ENCODE peak calls at places on chromosomes 12 and 14, in eight cellular contexts. One of them, this sample, is unnamed.

GRCh38 chr14:55794655-55795583 is 214.9 kb downstream of the KTN1 start:
- DNase-seq in HepG2: no peak
- DNase-seq in AG08395: no peak
- DNase-seq in fibroblast of mammary gland: peak
- DNase-seq in HTR-8/SVneo: no peak
- DNase-seq in stomach: no peak
- DNase-seq in KBM-7: no peak
- DNase-seq in right cardiac atrium: no peak
- DNase-seq in this sample: no peak

GRCh38 chr14:76490735-76491134 is 114.8 kb downstream of the ESRRB start:
- DNase-seq in right cardiac atrium: no peak
- DNase-seq in KBM-7: no peak
- DNase-seq in fibroblast of mammary gland: no peak
- DNase-seq in HTR-8/SVneo: no peak
- DNase-seq in AG08395: no peak
- DNase-seq in stomach: no peak
- DNase-seq in HepG2: no peak
- DNase-seq in this sample: no peak

GRCh38 chr14:93044601-93045000 is 71.1 kb downstream of the ITPK1 start:
- DNase-seq in stomach: no peak
- DNase-seq in KBM-7: peak
- DNase-seq in fibroblast of mammary gland: no peak
- DNase-seq in HepG2: no peak
- DNase-seq in AG08395: no peak
- DNase-seq in HTR-8/SVneo: no peak
- DNase-seq in right cardiac atrium: peak
- DNase-seq in this sample: no peak

GRCh38 chr14:70808023-70808401 is 1.3 kb downstream of the MAP3K9 start:
- DNase-seq in AG08395: no peak
- DNase-seq in stomach: peak
- DNase-seq in KBM-7: no peak
- DNase-seq in HepG2: peak
- DNase-seq in fibroblast of mammary gland: no peak
- DNase-seq in HTR-8/SVneo: peak
- DNase-seq in right cardiac atrium: no peak
- DNase-seq in this sample: no peak

GRCh38 chr14:97713023-97713422 is 915.8 kb downstream of the VRK1 start:
- DNase-seq in fibroblast of mammary gland: peak
- DNase-seq in stomach: no peak
- DNase-seq in HepG2: no peak
- DNase-seq in right cardiac atrium: no peak
- DNase-seq in AG08395: no peak
- DNase-seq in KBM-7: no peak
- DNase-seq in HTR-8/SVneo: no peak
- DNase-seq in this sample: no peak

GRCh38 chr12:4379410-4379809 is at the start of gene FGF23:
- DNase-seq in stomach: no peak
- DNase-seq in AG08395: peak
- DNase-seq in HepG2: peak
- DNase-seq in fibroblast of mammary gland: peak
- DNase-seq in right cardiac atrium: peak
- DNase-seq in HTR-8/SVneo: peak
- DNase-seq in KBM-7: no peak
- DNase-seq in this sample: peak

GRCh38 chr14:22837059-22837749 is 819 bp downstream of the MMP14 start:
- DNase-seq in right cardiac atrium: peak
- DNase-seq in stomach: peak
- DNase-seq in fibroblast of mammary gland: peak
- DNase-seq in HepG2: peak
- DNase-seq in HTR-8/SVneo: peak
- DNase-seq in AG08395: peak
- DNase-seq in KBM-7: no peak
- DNase-seq in this sample: no peak

GRCh38 chr14:61477845-61478438 is 156.6 kb downstream of the PRKCH start:
- DNase-seq in AG08395: peak
- DNase-seq in right cardiac atrium: peak
- DNase-seq in KBM-7: no peak
- DNase-seq in HepG2: no peak
- DNase-seq in stomach: peak
- DNase-seq in HTR-8/SVneo: peak
- DNase-seq in fibroblast of mammary gland: peak
- DNase-seq in this sample: no peak

GRCh38 chr12:45568808-45569207 is 160.7 kb upstream of the ARID2 start:
- DNase-seq in HepG2: no peak
- DNase-seq in AG08395: no peak
- DNase-seq in right cardiac atrium: no peak
- DNase-seq in stomach: no peak
- DNase-seq in fibroblast of mammary gland: no peak
- DNase-seq in HTR-8/SVneo: no peak
- DNase-seq in KBM-7: peak
- DNase-seq in this sample: no peak

GRCh38 chr12:76199808-76200207 is 115.3 kb upstream of the NAP1L1 start:
- DNase-seq in right cardiac atrium: no peak
- DNase-seq in stomach: no peak
- DNase-seq in fibroblast of mammary gland: peak
- DNase-seq in AG08395: peak
- DNase-seq in KBM-7: no peak
- DNase-seq in HepG2: no peak
- DNase-seq in HTR-8/SVneo: no peak
- DNase-seq in this sample: no peak

GRCh38 chr12:32293808-32294419 is 105.4 kb upstream of the FGD4 start:
- DNase-seq in AG08395: no peak
- DNase-seq in HepG2: no peak
- DNase-seq in HTR-8/SVneo: no peak
- DNase-seq in KBM-7: no peak
- DNase-seq in fibroblast of mammary gland: no peak
- DNase-seq in stomach: no peak
- DNase-seq in right cardiac atrium: no peak
- DNase-seq in this sample: no peak

GRCh38 chr12:45732250-45732649 is 2.7 kb downstream of the ARID2 start:
- DNase-seq in KBM-7: peak
- DNase-seq in HTR-8/SVneo: no peak
- DNase-seq in AG08395: no peak
- DNase-seq in HepG2: no peak
- DNase-seq in right cardiac atrium: no peak
- DNase-seq in fibroblast of mammary gland: peak
- DNase-seq in stomach: no peak
- DNase-seq in this sample: no peak

GRCh38 chr12:111687255-111687654 is 1.4 kb downstream of the ACAD10 start:
- DNase-seq in HepG2: peak
- DNase-seq in stomach: no peak
- DNase-seq in right cardiac atrium: no peak
- DNase-seq in KBM-7: peak
- DNase-seq in HTR-8/SVneo: no peak
- DNase-seq in fibroblast of mammary gland: no peak
- DNase-seq in AG08395: no peak
- DNase-seq in this sample: no peak

GRCh38 chr14:55705651-55706340 is 125.8 kb downstream of the KTN1 start:
- DNase-seq in stomach: peak
- DNase-seq in HTR-8/SVneo: no peak
- DNase-seq in AG08395: no peak
- DNase-seq in KBM-7: no peak
- DNase-seq in fibroblast of mammary gland: no peak
- DNase-seq in right cardiac atrium: no peak
- DNase-seq in HepG2: peak
- DNase-seq in this sample: no peak

GRCh38 chr14:73785336-73785833 is 66.2 kb upstream of the PTGR2 start:
- DNase-seq in stomach: no peak
- DNase-seq in right cardiac atrium: no peak
- DNase-seq in HTR-8/SVneo: peak
- DNase-seq in KBM-7: peak
- DNase-seq in AG08395: peak
- DNase-seq in HepG2: peak
- DNase-seq in fibroblast of mammary gland: peak
- DNase-seq in this sample: no peak

GRCh38 chr12:49347307-49348237 is 884 bp downstream of the DNAJC22 start:
- DNase-seq in stomach: peak
- DNase-seq in HepG2: peak
- DNase-seq in KBM-7: peak
- DNase-seq in fibroblast of mammary gland: peak
- DNase-seq in right cardiac atrium: peak
- DNase-seq in AG08395: peak
- DNase-seq in HTR-8/SVneo: peak
- DNase-seq in this sample: no peak

GRCh38 chr12:108349245-108349644 is 10.1 kb upstream of the CMKLR1 start:
- DNase-seq in AG08395: peak
- DNase-seq in HepG2: no peak
- DNase-seq in fibroblast of mammary gland: peak
- DNase-seq in right cardiac atrium: no peak
- DNase-seq in KBM-7: no peak
- DNase-seq in stomach: no peak
- DNase-seq in HTR-8/SVneo: no peak
- DNase-seq in this sample: no peak

GRCh38 chr14:64992328-64992885 is 5.7 kb downstream of the FNTB start:
- DNase-seq in HTR-8/SVneo: no peak
- DNase-seq in KBM-7: no peak
- DNase-seq in fibroblast of mammary gland: no peak
- DNase-seq in stomach: no peak
- DNase-seq in right cardiac atrium: no peak
- DNase-seq in HepG2: no peak
- DNase-seq in AG08395: no peak
- DNase-seq in this sample: no peak

This sample was measured in brain pericyte.